ENCODE peak calls at places on chromosomes 5 and 9, in six cellular contexts. K is ovary, Q is sigmoid colon, G is heart left ventricle, L is K562, T is transverse colon. M is an unnamed sample.
A peak's percentile ranks its signal among the peaks of the same experiment; 100 is the strongest.

GRCh38 chr9:89422151-89422918 is 75.6 kb downstream of the SEMA4D start:
- DNase-seq in G (no peak), K (no peak), Q (no peak), T (no peak), L (no peak), M (no peak)

GRCh38 chr9:580652-581342 is 260.7 kb upstream of the DMRT1 start:
- DNase-seq in L (no peak), K (no peak), G (no peak), Q (no peak), T (no peak), M (no peak)

GRCh38 chr9:78713746-78714405 is 417.0 kb downstream of the PSAT1 start:
- DNase-seq in G (no peak), Q (no peak), K (no peak), L (no peak), T (no peak), M (no peak)

GRCh38 chr5:7078901-7079300 is 317.0 kb upstream of the ADCY2 start:
- DNase-seq in L (peak; percentile 12), Q (no peak), K (no peak), T (no peak), G (no peak), M (no peak)

GRCh38 chr9:119788876-119789275 is 419.6 kb upstream of the BRINP1 start:
- DNase-seq in G (no peak), L (no peak), K (no peak), Q (no peak), T (no peak), M (no peak)

GRCh38 chr5:180811623-180812119 is 9.1 kb upstream of the MGAT1 start:
- DNase-seq in L (no peak), K (peak; percentile 41), G (no peak), T (no peak), Q (peak; percentile 66), M (no peak)

GRCh38 chr9:37938121-37938906 is 34.4 kb upstream of the SLC25A51 start:
- DNase-seq in T (no peak), K (no peak), G (peak; percentile 70), Q (no peak), L (peak; percentile 32), M (no peak)

GRCh38 chr9:69573666-69574456 is 98.3 kb downstream of the APBA1 start:
- DNase-seq in L (no peak), G (no peak), K (no peak), Q (no peak), T (no peak), M (no peak)

GRCh38 chr5:105146867-105147266 is 1584.3 kb upstream of the NUDT12 start:
- DNase-seq in T (no peak), G (no peak), L (no peak), Q (no peak), K (no peak), M (no peak)

GRCh38 chr5:157328277-157328912 is 62.5 kb downstream of the CYFIP2 start:
- DNase-seq in L (peak; percentile 77), K (peak; percentile 59), Q (peak; percentile 84), G (peak; percentile 60), T (peak; percentile 58), M (peak; percentile 48)

GRCh38 chr9:133493428-133493827 is 14.5 kb upstream of the SLC2A6 start:
- DNase-seq in Q (no peak), T (no peak), G (peak; percentile 24), L (no peak), K (peak; percentile 25), M (no peak)

GRCh38 chr9:81320909-81321482 is 368.4 kb downstream of the TLE1 start:
- DNase-seq in Q (no peak), K (no peak), T (no peak), L (no peak), G (no peak), M (no peak)

GRCh38 chr9:136219276-136219675 is 14.3 kb upstream of the LHX3 start:
- DNase-seq in T (no peak), K (no peak), G (no peak), Q (no peak), L (no peak), M (no peak)

GRCh38 chr5:73298251-73299016 is 125.4 kb downstream of the TMEM174 start:
- DNase-seq in T (no peak), K (no peak), G (no peak), L (no peak), Q (no peak), M (no peak)

GRCh38 chr5:54090495-54091084 is 219.8 kb downstream of the ARL15 start:
- DNase-seq in G (no peak), L (peak; percentile 76), T (no peak), K (no peak), Q (no peak), M (no peak)

GRCh38 chr9:3986060-3986459 is 313.8 kb downstream of the GLIS3 start:
- DNase-seq in G (no peak), T (no peak), Q (no peak), K (no peak), L (no peak), M (no peak)

DNA sequence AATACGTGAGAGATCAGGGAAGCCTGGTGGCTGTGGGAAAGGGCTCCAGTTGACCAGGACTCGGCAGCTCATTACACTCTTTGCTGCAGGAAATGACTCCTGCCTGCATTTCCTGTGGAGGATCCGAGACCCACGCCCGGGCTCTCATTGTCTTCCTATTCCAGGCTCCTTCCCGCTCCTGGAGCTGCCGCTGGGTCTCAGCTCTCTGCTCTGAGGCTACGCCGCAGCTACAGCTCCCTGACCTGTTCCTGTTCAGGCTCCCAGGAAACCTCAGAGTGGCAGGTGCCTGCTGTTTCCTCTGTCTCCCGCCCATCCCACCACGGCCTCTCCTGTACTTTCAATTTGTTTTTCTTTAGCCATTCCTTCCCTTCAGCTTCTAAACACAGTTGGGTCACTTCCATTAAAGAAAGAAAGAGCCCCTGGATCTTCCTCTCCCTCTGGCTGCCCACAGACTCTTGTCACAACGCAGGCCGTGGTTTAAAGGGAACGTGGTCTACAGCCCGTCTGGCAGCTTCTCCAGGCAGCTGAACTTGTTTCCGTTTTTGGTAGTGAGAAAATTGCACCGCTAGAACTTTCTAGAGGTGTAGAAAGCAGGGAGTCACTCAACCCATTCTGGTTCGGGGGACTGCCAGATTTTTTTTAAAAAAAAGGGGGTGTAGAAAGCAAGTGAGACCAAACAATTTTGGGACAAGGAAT is 71.4 kb downstream of the IL6ST start:
- DNase-seq in G (peak; percentile 58), Q (no peak), K (no peak), L (no peak), T (no peak), M (no peak)
- H3K4me3 ChIP-seq in G (peak overlapping the region; percentile 18), Q (peak overlapping the region; percentile 25), K (no peak overlapping the region), L (peak overlapping the region; percentile 20), T (no peak overlapping the region), M (peak overlapping the region; percentile 43)

GRCh38 chr9:131628821-131629197 is 83.5 kb downstream of the PRRT1B start:
- DNase-seq in Q (no peak), L (no peak), G (no peak), T (no peak), K (no peak), M (no peak)

GRCh38 chr9:131625848-131626670 is 80.7 kb downstream of the PRRT1B start:
- DNase-seq in K (no peak), L (no peak), Q (no peak), T (no peak), G (no peak), M (no peak)

GRCh38 chr9:131627326-131627845 is 82.1 kb downstream of the PRRT1B start:
- DNase-seq in T (no peak), L (no peak), K (no peak), G (no peak), Q (no peak), M (no peak)

GRCh38 chr9:131629827-131630205 is 84.5 kb downstream of the PRRT1B start:
- DNase-seq in K (no peak), G (no peak), T (no peak), Q (no peak), L (no peak), M (no peak)

DNA sequence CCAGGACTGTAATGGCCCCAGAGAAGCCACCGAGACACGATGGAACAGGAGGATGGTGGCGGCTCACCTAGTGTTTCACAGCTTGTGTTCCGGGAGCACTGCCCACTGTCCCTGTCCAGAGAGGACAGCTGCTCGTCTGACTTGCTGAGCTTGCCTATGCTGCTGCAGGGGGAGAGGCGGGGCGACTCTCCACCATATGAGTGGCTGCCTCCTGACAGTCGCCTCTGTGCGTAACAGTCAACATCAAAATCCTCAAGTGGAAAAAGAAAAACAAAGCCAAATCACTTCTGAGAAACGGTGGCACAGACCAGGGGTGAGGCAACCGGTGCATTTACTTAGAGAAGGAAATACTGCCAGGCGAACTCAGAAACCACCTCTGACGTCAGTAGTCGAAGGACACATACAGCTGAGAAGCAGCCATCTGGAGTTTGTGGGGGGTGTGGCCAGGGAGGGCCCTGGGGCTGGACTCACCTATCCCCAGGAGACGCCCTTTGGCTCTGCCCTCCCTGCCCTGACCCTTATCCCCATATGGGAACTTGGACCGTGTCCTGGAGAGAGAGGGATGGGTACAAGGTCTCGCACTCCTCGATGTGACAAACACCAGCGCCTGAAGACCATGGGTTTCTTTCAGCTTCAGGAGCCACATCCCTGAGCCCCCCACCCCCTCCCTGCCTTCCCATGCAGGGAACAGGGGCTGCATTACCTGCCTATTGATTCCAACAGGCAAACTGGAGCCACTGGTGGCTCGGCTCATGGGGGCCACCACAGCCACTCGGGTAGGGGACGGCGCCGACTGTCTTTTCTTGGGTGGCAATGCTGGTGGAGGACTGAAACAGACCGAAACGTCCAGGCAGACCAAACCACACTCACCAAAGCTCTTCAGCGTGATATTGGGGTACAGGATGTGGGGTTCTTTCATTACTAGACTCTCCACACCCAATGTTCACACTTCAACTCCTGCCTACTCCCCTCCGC is 82.8 kb downstream of the PRRT1B start:
- DNase-seq in Q (no peak), G (peak; percentile 85), L (no peak), T (peak; percentile 94), K (no peak), M (peak; percentile 96)
- TF ChIP-seq POLR2A in Q (peak; percentile 21), G (no peak), L (no peak), T (peak; percentile 79), K (no peak), M (peak; percentile 54)

GRCh38 chr9:114896344-114896743 is 34.0 kb downstream of the TNFSF8 start:
- DNase-seq in T (no peak), K (no peak), L (no peak), Q (no peak), G (no peak), M (no peak)
- H3K4me1 ChIP-seq in T (peaks cover 17% of the 10 kb centered on the region), K (no peaks in the 10 kb centered on the region), L (no peaks in the 10 kb centered on the region), Q (peaks cover 8% of the 10 kb centered on the region), G (peaks cover 2% of the 10 kb centered on the region), M (no peaks in the 10 kb centered on the region)

GRCh38 chr9:95009459-95009858 is 283.0 kb downstream of the AOPEP start:
- DNase-seq in T (no peak), G (peak; percentile 60), Q (no peak), K (no peak), L (no peak), M (no peak)

GRCh38 chr9:95004452-95005275 is 278.2 kb downstream of the AOPEP start:
- DNase-seq in T (peak; percentile 76), L (peak; percentile 63), K (peak; percentile 78), Q (peak; percentile 83), G (peak; percentile 78), M (peak; percentile 59)

GRCh38 chr9:95008151-95008771 is 281.8 kb downstream of the AOPEP start:
- DNase-seq in K (no peak), G (peak; percentile 40), Q (no peak), T (peak; percentile 38), L (no peak), M (no peak)

GRCh38 chr9:95005276-95006141 is 279.0 kb downstream of the AOPEP start:
- DNase-seq in Q (no peak), T (no peak), G (no peak), L (peak; percentile 29), K (no peak), M (no peak)

DNA sequence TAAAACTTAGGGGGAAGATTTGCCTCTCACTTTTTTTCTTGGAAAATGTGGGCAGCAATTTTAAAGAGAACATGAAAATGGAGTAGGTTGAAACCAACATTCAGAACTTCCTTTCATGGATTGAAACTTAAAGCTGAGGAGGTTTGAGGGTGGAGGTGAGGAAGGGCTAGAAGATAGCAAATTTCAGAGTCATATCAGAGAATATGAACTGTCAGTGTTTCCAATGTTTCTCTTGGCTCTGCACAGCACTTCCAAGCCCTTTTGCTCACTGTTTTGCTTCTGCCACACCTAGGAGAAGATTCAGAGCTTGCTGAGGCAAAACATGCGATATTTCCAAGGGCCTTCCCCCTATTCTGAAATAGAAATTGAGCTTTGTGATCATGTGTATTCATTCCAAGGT is 281.0 kb downstream of the AOPEP start:
- DNase-seq in Q (no peak), L (no peak), T (no peak), G (no peak), K (no peak), M (no peak)
- H3K4me3 ChIP-seq in Q (peak overlapping the region; percentile 81), L (no peak overlapping the region), T (no peak overlapping the region), G (peak overlapping the region; percentile 78), K (peak overlapping the region; percentile 72), M (peak overlapping the region; percentile 68)

M was measured in gastrocnemius medialis.